ENCODE peak calls at places on chromosomes 1 and 21, in eight cellular contexts. V, U, T, J, H, Q, L and G are unnamed samples.

GRCh38 chr1:29190718-29191117 is 9.0 kb upstream of the SRSF4 start:
- DNase-seq in V (no peak), T (no peak), H (no peak), L (no peak), J (no peak), Q (no peak), U (no peak), G (no peak)

GRCh38 chr1:28812669-28813468 is 899 bp downstream of the OPRD1 start:
- DNase-seq in V (peak; percentile 44), Q (no peak), L (no peak), U (no peak), T (no peak), J (no peak), H (no peak), G (no peak)

GRCh38 chr1:94072840-94073516 is 48.0 kb downstream of the ABCA4 start:
- DNase-seq in L (no peak), H (no peak), V (no peak), U (no peak), Q (no peak), J (no peak), T (no peak), G (no peak)

GRCh38 chr21:37281993-37282392 is 14.9 kb upstream of the VPS26C start:
- DNase-seq in U (no peak), J (no peak), T (no peak), H (no peak), Q (no peak), L (no peak), V (no peak), G (no peak)

GRCh38 chr1:48216941-48217340 is 5.6 kb upstream of the SLC5A9 start:
- DNase-seq in V (no peak), Q (no peak), L (no peak), U (no peak), J (no peak), T (no peak), H (no peak), G (no peak)

GRCh38 chr1:31095298-31095981 is 29.9 kb upstream of the PUM1 start:
- DNase-seq in T (peak; percentile 78), U (peak; percentile 52), L (no peak), Q (no peak), V (no peak), H (no peak), J (no peak), G (no peak)

GRCh38 chr1:92446990-92447681 is 39.6 kb downstream of the GFI1 start:
- DNase-seq in V (no peak), Q (no peak), L (no peak), T (no peak), J (peak; percentile 72), U (no peak), H (no peak), G (no peak)

GRCh38 chr1:54137532-54138061 is 15.2 kb downstream of the CDCP2 start:
- DNase-seq in U (peak; percentile 55), L (no peak), T (peak; percentile 43), Q (no peak), H (no peak), J (peak; percentile 42), V (no peak), G (no peak)

GRCh38 chr1:155909894-155910293 is 1.3 kb downstream of the RIT1 start:
- DNase-seq in H (no peak), U (no peak), V (no peak), J (peak; percentile 89), L (no peak), T (peak; percentile 60), Q (no peak), G (peak; percentile 9)